ENCODE peak calls at places on chromosomes 16 and 17, in six cellular contexts. One of them, this sample, is unnamed.

GRCh38 chr17:2694381-2695242 is 17.0 kb downstream of the CLUH start:
- DNase-seq in right lobe of liver: peak; percentile 37
- DNase-seq in RWPE2: peak; percentile 39
- DNase-seq in aorta: no peak
- DNase-seq in heart right ventricle: no peak
- DNase-seq in uterus: no peak
- DNase-seq in this sample: peak; percentile 71

GRCh38 chr17:76981545-76982295 is 113.5 kb downstream of the MGAT5B start:
- DNase-seq in RWPE2: no peak
- DNase-seq in heart right ventricle: no peak
- DNase-seq in right lobe of liver: no peak
- DNase-seq in aorta: no peak
- DNase-seq in uterus: no peak
- DNase-seq in this sample: peak; percentile 26

GRCh38 chr17:20173091-20173490 is 163.9 kb downstream of the SPECC1 start:
- DNase-seq in aorta: no peak
- DNase-seq in RWPE2: no peak
- DNase-seq in uterus: no peak
- DNase-seq in heart right ventricle: no peak
- DNase-seq in right lobe of liver: no peak
- DNase-seq in this sample: no peak

GRCh38 chr17:72477529-72477928 is 356.7 kb downstream of the SOX9 start:
- DNase-seq in RWPE2: no peak
- DNase-seq in right lobe of liver: no peak
- DNase-seq in heart right ventricle: no peak
- DNase-seq in uterus: no peak
- DNase-seq in aorta: no peak
- DNase-seq in this sample: no peak

GRCh38 chr17:75810216-75810615 is 25.6 kb downstream of the UNK start:
- DNase-seq in uterus: peak; percentile 11
- DNase-seq in RWPE2: no peak
- DNase-seq in right lobe of liver: no peak
- DNase-seq in aorta: peak; percentile 37
- DNase-seq in heart right ventricle: no peak
- DNase-seq in this sample: no peak

GRCh38 chr17:31726980-31727427 is 132.0 kb downstream of the COPRS start:
- DNase-seq in heart right ventricle: no peak
- DNase-seq in RWPE2: no peak
- DNase-seq in uterus: peak; percentile 31
- DNase-seq in aorta: no peak
- DNase-seq in right lobe of liver: no peak
- DNase-seq in this sample: no peak

GRCh38 chr16:4160663-4161436 is 44.6 kb upstream of the ADCY9 start:
- DNase-seq in heart right ventricle: no peak
- DNase-seq in RWPE2: no peak
- DNase-seq in uterus: no peak
- DNase-seq in right lobe of liver: no peak
- DNase-seq in aorta: no peak
- DNase-seq in this sample: no peak

GRCh38 chr16:51151435-51151950 is 423 bp upstream of the SALL1 start:
- DNase-seq in RWPE2: no peak
- DNase-seq in aorta: no peak
- DNase-seq in uterus: peak; percentile 84
- DNase-seq in right lobe of liver: peak; percentile 93
- DNase-seq in heart right ventricle: peak; percentile 63
- DNase-seq in this sample: peak; percentile 94

GRCh38 chr16:2531371-2531695 is at the start of gene CEMP1:
- DNase-seq in uterus: no peak
- DNase-seq in heart right ventricle: no peak
- DNase-seq in RWPE2: no peak
- DNase-seq in right lobe of liver: no peak
- DNase-seq in aorta: no peak
- DNase-seq in this sample: no peak

GRCh38 chr16:49563666-49564065 is 190.1 kb downstream of the C16orf78 start:
- DNase-seq in right lobe of liver: no peak
- DNase-seq in heart right ventricle: no peak
- DNase-seq in uterus: no peak
- DNase-seq in RWPE2: no peak
- DNase-seq in aorta: no peak
- DNase-seq in this sample: no peak

GRCh38 chr16:15434425-15435215 is at the start of gene BMERB1:
- DNase-seq in RWPE2: peak; percentile 74
- DNase-seq in heart right ventricle: peak; percentile 78
- DNase-seq in right lobe of liver: peak; percentile 68
- DNase-seq in uterus: peak; percentile 74
- DNase-seq in aorta: peak; percentile 95
- DNase-seq in this sample: peak; percentile 90

GRCh38 chr17:19000531-19001011 is 4.0 kb downstream of the FAM83G start:
- DNase-seq in RWPE2: peak; percentile 85
- DNase-seq in right lobe of liver: no peak
- DNase-seq in heart right ventricle: no peak
- DNase-seq in aorta: no peak
- DNase-seq in uterus: no peak
- DNase-seq in this sample: no peak

GRCh38 chr17:45976755-45977505 is 22.1 kb upstream of the STH start:
- DNase-seq in aorta: peak; percentile 70
- DNase-seq in RWPE2: no peak
- DNase-seq in right lobe of liver: no peak
- DNase-seq in uterus: no peak
- DNase-seq in heart right ventricle: no peak
- DNase-seq in this sample: peak; percentile 65

GRCh38 chr17:32142857-32143524 is 689 bp downstream of the RHOT1 start:
- DNase-seq in heart right ventricle: peak; percentile 57
- DNase-seq in uterus: no peak
- DNase-seq in right lobe of liver: peak; percentile 85
- DNase-seq in RWPE2: peak; percentile 72
- DNase-seq in aorta: no peak
- DNase-seq in this sample: peak; percentile 74

GRCh38 chr16:70455910-70456309 is 1.5 kb downstream of the FCSK start:
- DNase-seq in heart right ventricle: no peak
- DNase-seq in uterus: no peak
- DNase-seq in RWPE2: no peak
- DNase-seq in aorta: no peak
- DNase-seq in right lobe of liver: no peak
- DNase-seq in this sample: no peak

GRCh38 chr16:29678691-29679267 is at the start of gene QPRT:
- DNase-seq in aorta: no peak
- DNase-seq in RWPE2: no peak
- DNase-seq in right lobe of liver: peak; percentile 85
- DNase-seq in uterus: peak; percentile 66
- DNase-seq in heart right ventricle: peak; percentile 54
- DNase-seq in this sample: no peak

GRCh38 chr16:67173808-67174705 is 3.7 kb downstream of the NOL3 start:
- DNase-seq in right lobe of liver: peak; percentile 96
- DNase-seq in uterus: peak; percentile 76
- DNase-seq in aorta: peak; percentile 95
- DNase-seq in RWPE2: peak; percentile 95
- DNase-seq in heart right ventricle: peak; percentile 82
- DNase-seq in this sample: peak; percentile 96

GRCh38 chr16:71929048-71929447 is 33.7 kb downstream of the IST1 start:
- DNase-seq in right lobe of liver: no peak
- DNase-seq in aorta: no peak
- DNase-seq in RWPE2: no peak
- DNase-seq in uterus: no peak
- DNase-seq in heart right ventricle: peak; percentile 33
- DNase-seq in this sample: no peak

GRCh38 chr17:40825596-40825995 is 3.2 kb upstream of the KRT10 start:
- DNase-seq in heart right ventricle: no peak
- DNase-seq in uterus: no peak
- DNase-seq in RWPE2: no peak
- DNase-seq in aorta: no peak
- DNase-seq in right lobe of liver: no peak
- DNase-seq in this sample: no peak

DNA sequence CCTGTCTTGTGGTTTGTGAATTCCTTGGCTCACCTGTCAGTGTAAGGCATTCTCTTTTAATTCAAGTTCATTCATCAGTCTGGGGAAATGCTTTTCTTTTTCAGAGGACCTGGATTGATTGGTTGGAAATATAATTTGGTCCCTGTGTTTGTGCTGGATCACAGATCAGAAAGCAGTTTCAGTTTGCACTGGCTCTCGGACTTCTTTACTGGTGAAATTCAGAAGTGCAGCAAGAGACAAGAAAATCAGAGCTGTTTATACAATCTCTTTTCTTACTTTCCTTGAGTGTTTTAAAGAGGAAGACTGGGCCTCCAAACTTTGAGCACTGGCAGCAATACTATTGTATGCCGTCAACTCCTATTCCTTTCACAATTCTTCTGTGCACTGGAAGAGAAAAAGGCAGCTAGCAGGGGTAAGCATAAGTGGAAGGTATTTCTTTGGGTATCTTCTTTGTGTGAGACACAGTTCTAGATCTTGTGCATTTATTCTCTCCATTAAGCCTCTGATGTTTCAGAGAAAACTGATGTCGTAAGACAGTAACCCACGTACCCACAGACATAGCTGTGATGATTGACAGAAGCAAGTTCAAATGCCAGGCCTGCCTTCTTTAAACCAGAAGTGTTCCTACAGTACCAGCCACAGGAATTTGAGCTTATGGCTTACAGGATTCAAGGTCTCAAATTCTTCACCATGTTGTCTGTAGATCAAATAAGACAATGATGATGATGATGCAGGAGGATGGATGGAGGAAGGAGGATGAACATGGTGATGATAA is 161.6 kb upstream of the KCNJ16 start:
- DNase-seq in RWPE2: no peak
- DNase-seq in aorta: no peak
- DNase-seq in right lobe of liver: no peak
- DNase-seq in heart right ventricle: no peak
- DNase-seq in uterus: no peak
- DNase-seq in this sample: no peak
- H3K27ac ChIP-seq in RWPE2: no peak overlapping the region
- H3K27ac ChIP-seq in aorta: peak overlapping the region; percentile 63
- H3K27ac ChIP-seq in right lobe of liver: no peak overlapping the region
- H3K27ac ChIP-seq in heart right ventricle: no peak overlapping the region
- H3K27ac ChIP-seq in uterus: no peak overlapping the region
- H3K27ac ChIP-seq in this sample: no peak overlapping the region

DNA sequence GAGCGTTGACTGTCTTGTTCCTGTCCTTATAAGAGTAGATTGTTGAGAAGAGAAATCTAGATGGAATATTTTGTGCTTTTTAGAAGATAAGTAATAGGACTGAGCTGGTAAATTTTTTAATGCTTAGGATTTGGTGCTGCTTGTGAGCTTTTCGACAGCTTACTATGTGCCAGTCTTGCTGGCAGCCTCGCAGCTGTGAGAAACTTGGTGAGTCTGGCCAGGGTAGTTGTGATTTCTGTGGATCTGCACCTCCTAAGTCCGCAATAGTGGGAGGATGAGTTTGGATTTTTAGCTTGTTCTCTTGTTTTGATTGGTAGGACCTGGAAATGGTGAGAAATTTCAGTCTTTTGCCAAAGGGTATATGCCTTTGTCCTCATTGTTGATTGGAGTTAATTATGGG is 3.6 kb downstream of the SOCS7 start:
- DNase-seq in RWPE2: no peak
- DNase-seq in uterus: no peak
- DNase-seq in heart right ventricle: no peak
- DNase-seq in aorta: no peak
- DNase-seq in right lobe of liver: no peak
- DNase-seq in this sample: peak; percentile 4
- H3K4me3 ChIP-seq in RWPE2: no peak overlapping the region
- H3K4me3 ChIP-seq in uterus: no peak overlapping the region
- H3K4me3 ChIP-seq in heart right ventricle: no peak overlapping the region
- H3K4me3 ChIP-seq in aorta: no peak overlapping the region
- H3K4me3 ChIP-seq in right lobe of liver: no peak overlapping the region
- H3K4me3 ChIP-seq in this sample: no peak overlapping the region

GRCh38 chr17:22267019-22267418 is 574.7 kb downstream of the KCNJ18 start:
- DNase-seq in RWPE2: no peak
- DNase-seq in uterus: no peak
- DNase-seq in right lobe of liver: no peak
- DNase-seq in heart right ventricle: no peak
- DNase-seq in aorta: peak; percentile 49
- DNase-seq in this sample: no peak

GRCh38 chr17:22268912-22269220 is 576.5 kb downstream of the KCNJ18 start:
- DNase-seq in aorta: no peak
- DNase-seq in right lobe of liver: no peak
- DNase-seq in RWPE2: no peak
- DNase-seq in uterus: no peak
- DNase-seq in heart right ventricle: no peak
- DNase-seq in this sample: no peak

GRCh38 chr17:22266231-22266630 is 573.9 kb downstream of the KCNJ18 start:
- DNase-seq in heart right ventricle: no peak
- DNase-seq in RWPE2: no peak
- DNase-seq in right lobe of liver: no peak
- DNase-seq in aorta: peak; percentile 46
- DNase-seq in uterus: no peak
- DNase-seq in this sample: no peak

GRCh38 chr17:22270381-22270780 is 578.1 kb downstream of the KCNJ18 start:
- DNase-seq in uterus: no peak
- DNase-seq in aorta: peak; percentile 27
- DNase-seq in right lobe of liver: no peak
- DNase-seq in heart right ventricle: no peak
- DNase-seq in RWPE2: no peak
- DNase-seq in this sample: no peak

DNA sequence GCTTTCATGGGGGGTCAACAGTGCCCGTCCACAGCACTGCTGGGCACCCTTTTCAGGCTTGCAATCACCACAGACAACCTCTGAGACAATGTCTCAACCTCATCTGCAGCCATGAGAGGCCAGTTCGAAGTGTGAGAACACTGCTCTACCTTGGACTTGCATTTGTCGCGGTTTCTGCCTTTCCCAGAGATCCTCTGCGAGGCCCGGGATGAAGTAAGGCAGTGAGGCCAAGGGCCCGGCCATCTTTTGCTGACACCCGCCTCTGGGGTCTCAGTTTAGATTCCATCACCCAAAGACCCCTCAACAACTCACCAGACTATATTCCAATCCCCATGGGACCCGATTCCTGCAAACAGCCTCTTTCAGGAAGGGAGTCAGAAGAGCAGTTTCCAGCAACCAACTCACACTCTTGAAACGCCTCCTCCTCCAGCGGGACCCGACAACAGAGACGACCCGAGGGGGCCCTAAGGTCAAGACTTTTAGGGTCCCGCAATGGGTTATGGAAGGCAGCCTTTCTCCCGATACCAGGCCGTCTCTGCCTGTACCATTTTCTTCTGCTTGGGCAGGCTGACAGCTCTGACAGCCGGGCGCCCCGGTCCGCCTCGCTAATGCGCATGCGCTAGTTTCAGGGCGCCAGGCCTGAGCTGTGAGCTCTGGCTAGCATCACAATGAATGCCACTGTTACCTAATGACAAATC is 576.0 kb downstream of the KCNJ18 start:
- DNase-seq in aorta: peak; percentile 63
- DNase-seq in RWPE2: no peak
- DNase-seq in right lobe of liver: no peak
- DNase-seq in uterus: no peak
- DNase-seq in heart right ventricle: no peak
- DNase-seq in this sample: no peak
- H3K9me3 ChIP-seq in aorta: peaks cover 3% of the 10 kb centered on the region
- H3K9me3 ChIP-seq in RWPE2: no peaks in the 10 kb centered on the region
- H3K9me3 ChIP-seq in right lobe of liver: no peaks in the 10 kb centered on the region
- H3K9me3 ChIP-seq in uterus: no peaks in the 10 kb centered on the region
- H3K9me3 ChIP-seq in heart right ventricle: no peaks in the 10 kb centered on the region
- H3K9me3 ChIP-seq in this sample: no peaks in the 10 kb centered on the region

DNA sequence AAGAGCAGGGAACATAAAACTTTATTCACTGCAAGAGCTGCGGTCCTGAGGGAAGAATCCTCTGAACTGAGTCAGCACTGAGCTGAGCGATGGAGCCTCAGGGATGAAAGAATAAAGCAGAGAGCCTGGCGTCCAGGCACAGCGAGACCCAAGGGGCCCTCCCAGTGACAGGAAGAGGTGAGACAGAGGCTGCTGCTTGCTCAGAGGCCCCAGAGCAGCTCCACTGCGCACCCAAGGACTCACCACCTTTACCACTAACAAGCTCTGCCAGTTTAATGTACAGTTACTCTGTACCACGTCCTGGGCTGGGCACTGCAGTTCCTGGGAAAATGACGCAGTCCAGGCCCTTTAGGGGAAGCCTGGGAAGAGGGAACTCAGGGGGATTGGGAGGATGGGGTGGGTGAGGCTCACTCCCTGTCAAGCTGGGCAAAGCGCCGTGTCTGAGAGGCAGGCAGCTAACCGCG is 5.6 kb downstream of the GFAP start:
- DNase-seq in uterus: no peak
- DNase-seq in right lobe of liver: no peak
- DNase-seq in aorta: peak; percentile 68
- DNase-seq in RWPE2: peak; percentile 76
- DNase-seq in heart right ventricle: no peak
- DNase-seq in this sample: no peak
- H3K27ac ChIP-seq in uterus: no peak overlapping the region
- H3K27ac ChIP-seq in right lobe of liver: no peak overlapping the region
- H3K27ac ChIP-seq in aorta: no peak overlapping the region
- H3K27ac ChIP-seq in RWPE2: peak overlapping the region; percentile 71
- H3K27ac ChIP-seq in heart right ventricle: no peak overlapping the region
- H3K27ac ChIP-seq in this sample: no peak overlapping the region